ENCODE peak calls at places on chromosomes 2 and 18, in five cellular contexts. Z is colonic mucosa, D is astrocyte of the cerebellum, L is GM23248, S is epithelial cell of esophagus. E is an unnamed sample.

GRCh38 chr2:235592430-235592829 is 98.6 kb downstream of the AGAP1 start:
- DNase-seq in D (no peak), Z (no peak), L (no peak), S (no peak), E (no peak)

GRCh38 chr2:26043862-26044736 is 10.2 kb downstream of the RAB10 start:
- DNase-seq in D (no peak), S (peak; percentile 41), Z (peak; percentile 48), L (peak; percentile 55), E (peak; percentile 38)

GRCh38 chr2:120919771-120920437 is 184.2 kb downstream of the GLI2 start:
- DNase-seq in D (no peak), S (peak; percentile 39), L (peak; percentile 94), Z (no peak), E (no peak)

GRCh38 chr2:223101340-223102039 is 49.5 kb downstream of the KCNE4 start:
- DNase-seq in S (peak; percentile 82), L (peak; percentile 57), Z (peak; percentile 48), D (no peak), E (no peak)

GRCh38 chr2:144659731-144660275 is 139.9 kb upstream of the ZEB2 start:
- DNase-seq in L (peak; percentile 94), S (peak; percentile 99), Z (no peak), D (peak; percentile 96), E (peak; percentile 73)

GRCh38 chr2:173884403-173884802 is 80.8 kb downstream of the SP3 start:
- DNase-seq in S (peak; percentile 39), Z (peak; percentile 34), D (peak; percentile 11), L (peak; percentile 63), E (no peak)

GRCh38 chr2:1132328-1132964 is 181.8 kb downstream of the SNTG2 start:
- DNase-seq in Z (no peak), S (no peak), D (no peak), L (no peak), E (peak; percentile 6)

GRCh38 chr2:233065954-233066470 is 5.9 kb downstream of the INPP5D start:
- DNase-seq in Z (no peak), D (no peak), L (no peak), S (no peak), E (no peak)

GRCh38 chr2:40192864-40193669 is 258.8 kb downstream of the SLC8A1 start:
- DNase-seq in S (peak; percentile 82), Z (no peak), D (no peak), L (peak; percentile 39), E (peak; percentile 54)

GRCh38 chr2:96260404-96261260 is 5.2 kb downstream of the TMEM127 start:
- DNase-seq in S (peak; percentile 87), D (no peak), Z (peak; percentile 85), L (peak; percentile 95), E (peak; percentile 60)

GRCh38 chr2:24365051-24365450 is 4.7 kb upstream of the ITSN2 start:
- DNase-seq in L (peak; percentile 26), Z (peak; percentile 90), S (peak; percentile 68), D (no peak), E (peak; percentile 36)

GRCh38 chr2:39990335-39990734 is 211.3 kb upstream of the THUMPD2 start:
- DNase-seq in Z (no peak), L (peak; percentile 56), S (no peak), D (no peak), E (no peak)

GRCh38 chr2:72035518-72036172 is 112.0 kb downstream of the CYP26B1 start:
- DNase-seq in L (peak; percentile 46), D (no peak), S (peak; percentile 41), Z (no peak), E (no peak)

GRCh38 chr2:236014408-236015131 is 153.6 kb downstream of the GBX2 start:
- DNase-seq in D (no peak), L (no peak), S (no peak), Z (no peak), E (no peak)

DNA sequence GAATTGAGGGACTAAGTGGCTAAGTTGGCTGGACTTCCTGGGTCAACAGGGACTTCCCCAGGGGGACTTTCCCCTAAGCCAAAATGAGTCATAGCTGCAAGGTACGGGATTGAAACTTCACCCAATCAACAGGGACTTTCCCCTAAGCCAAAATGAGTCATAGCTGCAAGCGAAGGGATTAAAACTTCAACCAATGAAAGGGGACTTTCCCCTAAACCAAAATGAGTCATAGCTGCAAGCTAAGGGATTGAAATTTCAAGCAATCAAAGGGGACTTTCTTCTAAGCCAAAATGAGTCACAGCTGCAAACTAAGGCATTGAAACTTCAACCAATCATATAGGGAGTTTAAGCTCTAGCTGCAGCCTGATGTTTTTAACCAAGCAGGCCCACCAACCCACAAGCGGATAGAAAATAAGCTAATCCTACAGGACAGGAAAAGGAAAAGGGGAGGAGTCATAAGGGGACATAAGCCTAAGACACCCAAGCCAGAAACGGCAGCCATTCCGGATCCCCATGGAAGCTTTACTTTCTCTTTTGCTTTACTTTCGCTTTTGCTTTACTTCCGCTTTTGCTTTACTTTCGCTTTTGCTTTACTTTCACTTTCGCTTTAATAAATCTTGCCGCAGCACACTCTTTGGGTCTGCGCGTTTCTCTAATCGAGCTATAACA is 1375.4 kb upstream of the CELF4 start:
- DNase-seq in L (peak; percentile 9), S (peak; percentile 93), Z (no peak), D (peak; percentile 15), E (peak; percentile 100)
- H3K4me3 ChIP-seq in L (no peak overlapping the region), S (no peak overlapping the region), Z (no peak overlapping the region), D (no peak overlapping the region), E (no peak overlapping the region)

GRCh38 chr18:73715228-73715670 is 432.4 kb downstream of the FBXO15 start:
- DNase-seq in D (no peak), Z (no peak), S (peak; percentile 14), L (no peak), E (no peak)
- H3K4me3 ChIP-seq in D (no peak overlapping the region), Z (no peak overlapping the region), S (no peak overlapping the region), L (no peak overlapping the region), E (no peak overlapping the region)

GRCh38 chr2:33859191-33859590 is 260.1 kb upstream of the FAM98A start:
- DNase-seq in D (no peak), S (no peak), Z (no peak), L (no peak), E (no peak)
- H3K4me3 ChIP-seq in D (no peak overlapping the region), S (no peak overlapping the region), Z (no peak overlapping the region), L (no peak overlapping the region), E (no peak overlapping the region)

GRCh38 chr2:207847098-207847806 is 77.5 kb upstream of the FZD5 start:
- DNase-seq in S (no peak), L (no peak), Z (no peak), D (no peak), E (no peak)

GRCh38 chr2:207847807-207848544 is 78.3 kb upstream of the FZD5 start:
- DNase-seq in S (peak; percentile 93), Z (peak; percentile 83), D (peak; percentile 93), L (peak; percentile 28), E (no peak)

GRCh38 chr2:207844648-207845047 is 74.9 kb upstream of the FZD5 start:
- DNase-seq in D (no peak), Z (no peak), L (no peak), S (no peak), E (no peak)

GRCh38 chr2:207848545-207848928 is 78.8 kb upstream of the FZD5 start:
- DNase-seq in Z (no peak), D (no peak), S (peak; percentile 24), L (no peak), E (no peak)

DNA sequence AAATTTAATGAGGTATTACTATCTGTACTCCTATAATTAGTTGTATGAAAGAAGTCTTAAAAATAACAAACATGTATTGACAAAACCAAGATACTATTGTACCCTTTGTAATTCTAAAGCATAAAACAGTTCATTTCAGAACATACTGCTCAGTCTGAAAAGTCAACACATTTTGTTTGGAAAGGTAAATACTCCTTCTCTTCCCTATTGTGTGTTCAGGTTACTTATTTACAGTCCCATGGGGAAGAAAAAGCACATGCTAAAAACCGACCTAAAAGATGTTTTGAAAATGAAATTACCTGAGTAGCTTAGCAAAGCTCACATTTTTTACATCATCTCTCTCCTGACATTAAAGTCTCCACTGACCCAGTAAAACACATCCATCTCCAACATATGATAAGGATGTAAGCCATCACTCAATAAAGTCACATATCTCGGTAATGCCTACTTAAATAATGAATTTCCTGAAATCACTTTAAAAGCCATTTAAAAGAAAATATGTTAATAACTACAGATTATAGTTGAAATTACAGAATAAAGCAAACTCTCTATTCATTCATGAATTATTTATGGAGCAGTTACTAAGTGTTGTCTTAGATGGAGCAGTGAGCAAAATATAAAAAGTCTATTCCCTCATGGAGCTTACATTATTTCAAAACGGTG is 75.6 kb upstream of the FZD5 start:
- DNase-seq in S (no peak), D (no peak), L (no peak), Z (no peak), E (no peak)
- H3K4me3 ChIP-seq in S (no peak overlapping the region), D (no peak overlapping the region), L (no peak overlapping the region), Z (no peak overlapping the region), E (no peak overlapping the region)

GRCh38 chr18:12064086-12064763 is 29.4 kb upstream of the ANKRD62 start:
- DNase-seq in D (no peak), S (no peak), L (no peak), Z (no peak), E (no peak)
- H3K4me3 ChIP-seq in D (no peak overlapping the region), S (no peak overlapping the region), L (no peak overlapping the region), Z (no peak overlapping the region), E (no peak overlapping the region)

E was measured in epithelial cell of proximal tubule.